ENCODE peak calls at places on chromosomes 7 and 10, in six cellular contexts. R is endothelial cell of umbilical vein, Z is WTC11, W is A549, E is K562, C is H1. T is an unnamed sample.

GRCh38 chr10:112953075-112953501 is 3.0 kb downstream of the TCF7L2 start:
- DNase-seq in R (peak; percentile 51), Z (peak; percentile 39), W (no peak), E (no peak), C (no peak), T (no peak)

GRCh38 chr10:10782603-10783002 is 235.1 kb upstream of the CELF2 start:
- DNase-seq in R (no peak), Z (no peak), W (no peak), E (no peak), C (no peak), T (no peak)

GRCh38 chr7:101817031-101817929 is at the start of gene CUX1:
- DNase-seq in R (no peak), Z (peak; percentile 35), W (peak; percentile 63), E (peak; percentile 41), C (no peak), T (peak; percentile 30)

GRCh38 chr7:5442757-5443305 is 19.2 kb upstream of the TNRC18 start:
- DNase-seq in R (no peak), Z (no peak), W (no peak), E (no peak), C (no peak), T (no peak)

GRCh38 chr7:114416089-114416990 is 1.7 kb downstream of the FOXP2 start:
- DNase-seq in R (no peak), Z (no peak), W (no peak), E (no peak), C (no peak), T (no peak)

GRCh38 chr7:70681847-70682350 is 450.0 kb upstream of the GALNT17 start:
- DNase-seq in R (no peak), Z (no peak), W (no peak), E (no peak), C (no peak), T (no peak)

GRCh38 chr10:101649530-101650085 is 45.4 kb downstream of the FBXW4 start:
- DNase-seq in R (no peak), Z (no peak), W (no peak), E (no peak), C (no peak), T (no peak)

GRCh38 chr7:1966631-1967200 is 266.0 kb downstream of the MAD1L1 start:
- DNase-seq in R (no peak), Z (no peak), W (no peak), E (no peak), C (no peak), T (no peak)

GRCh38 chr10:102673961-102674511 is 29.8 kb downstream of the TRIM8 start:
- DNase-seq in R (peak; percentile 41), Z (no peak), W (no peak), E (peak; percentile 78), C (no peak), T (peak; percentile 60)

GRCh38 chr7:75646551-75647102 is 92.1 kb downstream of the HIP1 start:
- DNase-seq in R (no peak), Z (no peak), W (no peak), E (no peak), C (no peak), T (no peak)

GRCh38 chr10:17216901-17217395 is 11.1 kb upstream of the VIM start:
- DNase-seq in R (no peak), Z (no peak), W (no peak), E (no peak), C (no peak), T (no peak)

GRCh38 chr10:11672836-11673235 is 61.4 kb upstream of the USP6NL start:
- DNase-seq in R (no peak), Z (no peak), W (no peak), E (no peak), C (no peak), T (no peak)

GRCh38 chr10:58573970-58574538 is 61.4 kb downstream of the BICC1 start:
- DNase-seq in R (no peak), Z (no peak), W (no peak), E (no peak), C (no peak), T (no peak)

GRCh38 chr10:119211176-119211575 is 3.8 kb downstream of the GRK5 start:
- DNase-seq in R (peak; percentile 77), Z (no peak), W (no peak), E (no peak), C (no peak), T (no peak)

GRCh38 chr10:101609481-101609880 is 21.4 kb downstream of the DPCD start:
- DNase-seq in R (peak; percentile 24), Z (no peak), W (no peak), E (no peak), C (no peak), T (no peak)

GRCh38 chr7:104960741-104961479 is 53.1 kb upstream of the KMT2E start:
- DNase-seq in R (peak; percentile 81), Z (no peak), W (no peak), E (no peak), C (no peak), T (no peak)

GRCh38 chr10:124744688-124745055 is 494 bp upstream of the FAM53B start:
- DNase-seq in R (peak; percentile 78), Z (no peak), W (peak; percentile 42), E (no peak), C (no peak), T (peak; percentile 89)

GRCh38 chr7:156892086-156892800 is 740 bp downstream of the LMBR1 start:
- DNase-seq in R (peak; percentile 21), Z (peak; percentile 76), W (no peak), E (peak; percentile 86), C (no peak), T (peak; percentile 19)

GRCh38 chr7:155836216-155837125 is 24.2 kb upstream of the SHH start:
- DNase-seq in R (no peak), Z (no peak), W (no peak), E (no peak), C (no peak), T (no peak)

GRCh38 chr7:26291699-26292538 is at the start of gene SNX10:
- DNase-seq in R (no peak), Z (peak; percentile 79), W (peak; percentile 50), E (peak; percentile 73), C (peak; percentile 41), T (peak; percentile 59)

GRCh38 chr10:124125305-124126116 is 32.1 kb upstream of the CHST15 start:
- DNase-seq in R (peak; percentile 20), Z (peak; percentile 35), W (peak; percentile 58), E (no peak), C (no peak), T (peak; percentile 25)

GRCh38 chr7:95845007-95845406 is 72.7 kb downstream of the DYNC1I1 start:
- DNase-seq in R (no peak), Z (no peak), W (no peak), E (no peak), C (no peak), T (no peak)

GRCh38 chr7:36497775-36498174 is 108.1 kb downstream of the ANLN start:
- DNase-seq in R (no peak), Z (no peak), W (no peak), E (no peak), C (no peak), T (no peak)
- TF ChIP-seq JUN in R (no peak), Z (no peak), W (no peak), E (no peak), C (no peak), T (no peak)

DNA sequence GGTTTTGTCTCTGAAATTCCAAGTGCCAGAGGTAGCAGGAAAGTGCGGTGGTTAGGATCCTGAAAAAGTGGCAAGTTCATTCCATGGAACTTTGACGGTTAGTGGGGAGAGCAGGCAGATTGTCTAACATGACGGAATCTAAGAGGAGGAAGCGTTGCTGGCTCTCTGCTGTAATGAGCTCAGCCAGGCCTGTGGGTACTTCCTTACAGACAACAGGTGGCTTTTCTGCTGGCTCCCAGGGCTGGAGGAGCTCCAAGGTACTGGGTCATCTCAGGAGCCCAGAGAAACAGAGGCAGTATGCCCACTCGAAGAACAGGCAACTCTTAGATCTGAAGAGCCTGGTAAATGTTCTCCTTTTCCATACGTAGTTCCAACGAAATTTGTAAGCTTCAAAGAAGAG is 3.1 kb upstream of the AIFM2 start:
- DNase-seq in R (no peak), Z (no peak), W (no peak), E (no peak), C (no peak), T (no peak)
- TF ChIP-seq MAX in R (no peak), Z (no peak), W (no peak), E (no peak), C (no peak), T (no peak)

GRCh38 chr7:128021361-128021760 is 9.9 kb downstream of the LRRC4 start:
- DNase-seq in R (no peak), Z (no peak), W (no peak), E (no peak), C (no peak), T (no peak)

GRCh38 chr7:128020161-128020560 is 11.1 kb downstream of the LRRC4 start:
- DNase-seq in R (no peak), Z (peak; percentile 74), W (no peak), E (peak; percentile 86), C (no peak), T (peak; percentile 35)

GRCh38 chr7:128017460-128017859 is 13.8 kb downstream of the LRRC4 start:
- DNase-seq in R (no peak), Z (no peak), W (no peak), E (no peak), C (no peak), T (no peak)

GRCh38 chr7:128017880-128018845 is 13.1 kb downstream of the LRRC4 start:
- DNase-seq in R (peak; percentile 82), Z (no peak), W (no peak), E (no peak), C (no peak), T (no peak)

GRCh38 chr7:128019330-128019729 is 11.9 kb downstream of the LRRC4 start:
- DNase-seq in R (no peak), Z (no peak), W (no peak), E (no peak), C (no peak), T (no peak)
- TF ChIP-seq JUN in R (no peak), Z (no peak), W (no peak), E (no peak), C (no peak), T (no peak)

GRCh38 chr10:31617767-31618166 is 298.8 kb downstream of the ZEB1 start:
- DNase-seq in R (no peak), Z (no peak), W (no peak), E (no peak), C (no peak), T (no peak)

GRCh38 chr10:31618541-31619291 is 299.7 kb downstream of the ZEB1 start:
- DNase-seq in R (no peak), Z (no peak), W (no peak), E (no peak), C (no peak), T (no peak)

GRCh38 chr10:31621733-31622132 is 302.7 kb downstream of the ZEB1 start:
- DNase-seq in R (no peak), Z (no peak), W (no peak), E (no peak), C (no peak), T (no peak)

GRCh38 chr10:31620236-31621151 is 301.5 kb downstream of the ZEB1 start:
- DNase-seq in R (peak; percentile 36), Z (peak; percentile 80), W (peak; percentile 43), E (peak; percentile 42), C (peak; percentile 36), T (no peak)

DNA sequence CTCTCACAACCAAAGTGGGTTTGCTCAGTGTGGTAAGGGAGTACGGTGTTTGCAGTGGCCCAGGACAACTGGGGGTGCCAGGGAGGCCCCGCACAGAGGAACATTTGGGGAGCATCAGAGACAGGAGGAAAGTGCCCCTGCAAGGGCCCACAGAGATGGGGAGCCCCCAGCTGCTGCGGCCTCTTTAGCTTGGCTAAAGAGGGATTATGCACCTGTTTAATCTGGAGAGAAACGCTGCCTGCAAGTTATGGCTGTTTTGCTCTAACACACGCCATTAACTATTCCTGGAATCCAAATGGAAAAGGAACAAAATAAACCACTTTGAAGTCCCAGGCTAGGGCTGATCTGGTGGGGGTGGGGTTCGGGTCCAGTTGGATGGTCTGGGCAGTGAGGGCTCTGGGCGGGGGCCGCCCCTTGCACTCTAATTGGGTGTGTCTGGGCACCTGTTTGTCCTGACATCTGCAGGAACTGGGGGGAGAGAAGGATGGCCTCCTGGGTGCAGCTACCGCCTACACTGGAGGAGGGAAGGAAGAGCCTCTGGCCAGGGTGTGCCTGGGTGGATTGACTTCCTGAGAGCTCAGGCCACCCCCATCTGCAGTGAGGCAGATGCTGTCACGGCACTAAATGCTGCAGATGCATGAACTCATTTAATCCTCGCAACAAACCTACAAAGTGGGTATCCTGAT is 300.5 kb downstream of the ZEB1 start:
- DNase-seq in R (no peak), Z (no peak), W (no peak), E (no peak), C (no peak), T (no peak)
- TF ChIP-seq MAX in R (no peak), Z (no peak), W (no peak), E (no peak), C (no peak), T (no peak)

T was measured in HepG2.